ENCODE peak calls at places on chromosomes 1 and 21, in five cellular contexts. Y, T, E, D and V are unnamed samples.

GRCh38 chr1:47663286-47663685 is 225.4 kb downstream of the FOXD2 start:
- DNase-seq in Y (no peak), T (no peak), E (no peak), D (no peak), V (no peak)

GRCh38 chr1:223748773-223749733 is 36.7 kb downstream of the CAPN2 start:
- DNase-seq in Y (peak), T (peak), E (peak), D (no peak), V (peak)

GRCh38 chr1:215269955-215270354 is 187.4 kb downstream of the KCNK2 start:
- DNase-seq in Y (no peak), T (no peak), E (no peak), D (no peak), V (no peak)

GRCh38 chr1:48223372-48224081 is 1.0 kb downstream of the SLC5A9 start:
- DNase-seq in Y (no peak), T (no peak), E (no peak), D (no peak), V (no peak)

GRCh38 chr1:167805041-167805556 is 83.3 kb downstream of the MPZL1 start:
- DNase-seq in Y (no peak), T (no peak), E (no peak), D (no peak), V (no peak)

GRCh38 chr21:35599164-35599563 is 461.2 kb downstream of the SETD4 start:
- DNase-seq in Y (no peak), T (no peak), E (no peak), D (no peak), V (no peak)

GRCh38 chr1:94667716-94668282 is 126.2 kb upstream of the F3 start:
- DNase-seq in Y (no peak), T (no peak), E (no peak), D (no peak), V (no peak)

GRCh38 chr1:64482720-64483119 is 12.8 kb downstream of the CACHD1 start:
- DNase-seq in Y (no peak), T (no peak), E (no peak), D (no peak), V (no peak)

GRCh38 chr1:215405211-215405610 is 161.9 kb upstream of the KCTD3 start:
- DNase-seq in Y (no peak), T (no peak), E (no peak), D (no peak), V (no peak)

GRCh38 chr21:43719748-43720538 is 1.0 kb downstream of the PDXK start:
- DNase-seq in Y (no peak), T (peak), E (no peak), D (no peak), V (peak)